ENCODE peak calls at places on chromosomes 1 and 21, in four cellular contexts. One of them, this sample, is unnamed.

GRCh38 chr1:39204441-39205081 is at the start of gene MACF1:
- DNase-seq in neuronal stem cell: no peak
- DNase-seq in kidney: no peak
- DNase-seq in thoracic aorta: peak
- DNase-seq in this sample: no peak

GRCh38 chr1:19080715-19081114 is 124.2 kb upstream of the IFFO2 start:
- DNase-seq in kidney: no peak
- DNase-seq in thoracic aorta: no peak
- DNase-seq in neuronal stem cell: no peak
- DNase-seq in this sample: no peak

GRCh38 chr1:46804027-46804889 is 5.4 kb downstream of the CYP4B1 start:
- DNase-seq in neuronal stem cell: no peak
- DNase-seq in kidney: no peak
- DNase-seq in thoracic aorta: no peak
- DNase-seq in this sample: no peak

GRCh38 chr1:108130812-108131211 is 69.3 kb downstream of the SLC25A24 start:
- DNase-seq in neuronal stem cell: no peak
- DNase-seq in thoracic aorta: no peak
- DNase-seq in kidney: no peak
- DNase-seq in this sample: no peak

GRCh38 chr1:51210055-51210454 is 26.0 kb upstream of the RNF11 start:
- DNase-seq in thoracic aorta: no peak
- DNase-seq in kidney: no peak
- DNase-seq in neuronal stem cell: no peak
- DNase-seq in this sample: no peak

GRCh38 chr1:179253286-179253972 is 24.0 kb upstream of the ABL2 start:
- DNase-seq in thoracic aorta: no peak
- DNase-seq in kidney: no peak
- DNase-seq in neuronal stem cell: no peak
- DNase-seq in this sample: no peak

GRCh38 chr1:161158316-161159016 is 834 bp upstream of the USP21 start:
- DNase-seq in thoracic aorta: no peak
- DNase-seq in kidney: no peak
- DNase-seq in neuronal stem cell: no peak
- DNase-seq in this sample: no peak

GRCh38 chr1:83999316-83999819 is 436 bp upstream of the TTLL7 start:
- DNase-seq in thoracic aorta: peak
- DNase-seq in kidney: peak
- DNase-seq in neuronal stem cell: no peak
- DNase-seq in this sample: no peak

GRCh38 chr1:163596541-163597258 is 274.9 kb downstream of the NUF2 start:
- DNase-seq in thoracic aorta: no peak
- DNase-seq in kidney: no peak
- DNase-seq in neuronal stem cell: no peak
- DNase-seq in this sample: no peak

GRCh38 chr1:26027716-26028489 is 6.3 kb downstream of the EXTL1 start:
- DNase-seq in kidney: no peak
- DNase-seq in neuronal stem cell: no peak
- DNase-seq in thoracic aorta: no peak
- DNase-seq in this sample: no peak

GRCh38 chr1:91819038-91819788 is 66.7 kb downstream of the TGFBR3 start:
- DNase-seq in kidney: no peak
- DNase-seq in neuronal stem cell: no peak
- DNase-seq in thoracic aorta: no peak
- DNase-seq in this sample: no peak

GRCh38 chr1:155961937-155962336 is 16.4 kb downstream of the ARHGEF2 start:
- DNase-seq in thoracic aorta: peak
- DNase-seq in neuronal stem cell: no peak
- DNase-seq in kidney: peak
- DNase-seq in this sample: no peak

GRCh38 chr1:159071970-159072582 is 4.5 kb downstream of the AIM2 start:
- DNase-seq in neuronal stem cell: peak
- DNase-seq in kidney: no peak
- DNase-seq in thoracic aorta: no peak
- DNase-seq in this sample: no peak

GRCh38 chr1:178688244-178688643 is 36.8 kb upstream of the RALGPS2 start:
- DNase-seq in neuronal stem cell: no peak
- DNase-seq in kidney: no peak
- DNase-seq in thoracic aorta: no peak
- DNase-seq in this sample: no peak

GRCh38 chr21:16908087-16908486 is 604.8 kb upstream of the CXADR start:
- DNase-seq in neuronal stem cell: no peak
- DNase-seq in thoracic aorta: peak
- DNase-seq in kidney: no peak
- DNase-seq in this sample: no peak

GRCh38 chr1:2408859-2409276 is 3.5 kb downstream of the PEX10 start:
- DNase-seq in kidney: no peak
- DNase-seq in neuronal stem cell: no peak
- DNase-seq in thoracic aorta: no peak
- DNase-seq in this sample: no peak

GRCh38 chr1:4084446-4084845 is 184.4 kb upstream of the C1orf174 start:
- DNase-seq in kidney: no peak
- DNase-seq in neuronal stem cell: no peak
- DNase-seq in thoracic aorta: no peak
- DNase-seq in this sample: no peak

GRCh38 chr21:37557261-37557950 is 190.8 kb downstream of the DYRK1A start:
- DNase-seq in kidney: no peak
- DNase-seq in neuronal stem cell: no peak
- DNase-seq in thoracic aorta: no peak
- DNase-seq in this sample: no peak

GRCh38 chr1:171480035-171480434 is 5.3 kb upstream of the PRRC2C start:
- DNase-seq in thoracic aorta: no peak
- DNase-seq in neuronal stem cell: no peak
- DNase-seq in kidney: no peak
- DNase-seq in this sample: no peak

GRCh38 chr1:83942914-83943313 is 56.0 kb downstream of the TTLL7 start:
- DNase-seq in thoracic aorta: no peak
- DNase-seq in neuronal stem cell: no peak
- DNase-seq in kidney: no peak
- DNase-seq in this sample: no peak

DNA sequence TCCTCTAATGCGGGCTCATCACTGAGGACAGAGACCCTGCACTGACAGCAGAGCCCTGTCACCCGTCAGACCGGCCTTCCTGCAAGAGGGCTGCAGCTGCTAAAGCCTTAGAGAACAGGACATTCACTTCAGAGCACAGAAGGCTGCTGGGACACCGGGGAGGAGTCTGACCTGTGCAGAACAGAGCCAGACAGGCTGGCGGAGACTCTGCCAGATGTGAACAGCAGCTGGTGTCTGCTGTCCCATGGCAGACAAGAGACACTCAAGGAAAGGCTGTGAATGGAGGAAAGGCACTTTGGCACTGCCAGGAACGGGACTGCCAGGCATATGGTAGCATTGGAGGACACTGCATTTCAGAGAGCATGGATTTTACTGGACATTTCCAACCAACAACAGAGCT is 21.4 kb downstream of the MRAP start:
- DNase-seq in kidney: no peak
- DNase-seq in thoracic aorta: no peak
- DNase-seq in neuronal stem cell: no peak
- DNase-seq in this sample: no peak
- H3K4me3 ChIP-seq in kidney: no peak
- H3K4me3 ChIP-seq in thoracic aorta: no peak
- H3K4me3 ChIP-seq in neuronal stem cell: no peak
- H3K4me3 ChIP-seq in this sample: no peak

DNA sequence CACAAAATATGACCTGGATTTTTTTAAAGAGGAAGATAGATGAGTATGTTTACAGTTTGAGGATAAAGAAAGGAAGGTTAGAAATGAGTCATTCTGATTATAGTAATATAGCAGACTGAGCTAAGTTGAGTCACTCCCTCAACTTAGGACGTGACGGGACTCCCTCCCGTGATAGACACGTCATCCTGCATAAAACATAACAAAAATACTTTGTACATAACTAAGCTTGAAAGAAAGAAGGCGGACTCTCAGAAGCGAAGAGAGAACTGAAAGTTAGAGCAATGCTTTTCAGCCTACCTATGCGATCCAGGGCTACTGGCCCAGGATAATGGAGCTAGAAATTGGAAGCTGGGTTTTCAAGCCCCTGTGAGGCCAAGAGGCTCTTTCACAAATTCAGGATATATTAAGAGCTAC is 53.0 kb upstream of the DESI2 start:
- DNase-seq in neuronal stem cell: no peak
- DNase-seq in kidney: no peak
- DNase-seq in thoracic aorta: peak
- DNase-seq in this sample: no peak
- H3K4me3 ChIP-seq in neuronal stem cell: no peak
- H3K4me3 ChIP-seq in kidney: no peak
- H3K4me3 ChIP-seq in thoracic aorta: peak
- H3K4me3 ChIP-seq in this sample: no peak

GRCh38 chr1:212606734-212607205 is 1.8 kb upstream of the ATF3 start:
- DNase-seq in kidney: peak
- DNase-seq in thoracic aorta: no peak
- DNase-seq in neuronal stem cell: no peak
- DNase-seq in this sample: peak
- H3K4me3 ChIP-seq in kidney: peak
- H3K4me3 ChIP-seq in thoracic aorta: peak
- H3K4me3 ChIP-seq in neuronal stem cell: peak
- H3K4me3 ChIP-seq in this sample: peak

GRCh38 chr1:201510734-201511133 is 3.8 kb upstream of the CSRP1 start:
- DNase-seq in thoracic aorta: no peak
- DNase-seq in neuronal stem cell: no peak
- DNase-seq in kidney: no peak
- DNase-seq in this sample: no peak

GRCh38 chr1:201511925-201512539 is 5.1 kb upstream of the CSRP1 start:
- DNase-seq in kidney: peak
- DNase-seq in neuronal stem cell: no peak
- DNase-seq in thoracic aorta: no peak
- DNase-seq in this sample: no peak

GRCh38 chr1:201509601-201510374 is 2.9 kb upstream of the CSRP1 start:
- DNase-seq in neuronal stem cell: no peak
- DNase-seq in kidney: no peak
- DNase-seq in thoracic aorta: no peak
- DNase-seq in this sample: no peak

GRCh38 chr1:201513498-201514243 is 6.7 kb upstream of the CSRP1 start:
- DNase-seq in kidney: no peak
- DNase-seq in neuronal stem cell: no peak
- DNase-seq in thoracic aorta: no peak
- DNase-seq in this sample: no peak

DNA sequence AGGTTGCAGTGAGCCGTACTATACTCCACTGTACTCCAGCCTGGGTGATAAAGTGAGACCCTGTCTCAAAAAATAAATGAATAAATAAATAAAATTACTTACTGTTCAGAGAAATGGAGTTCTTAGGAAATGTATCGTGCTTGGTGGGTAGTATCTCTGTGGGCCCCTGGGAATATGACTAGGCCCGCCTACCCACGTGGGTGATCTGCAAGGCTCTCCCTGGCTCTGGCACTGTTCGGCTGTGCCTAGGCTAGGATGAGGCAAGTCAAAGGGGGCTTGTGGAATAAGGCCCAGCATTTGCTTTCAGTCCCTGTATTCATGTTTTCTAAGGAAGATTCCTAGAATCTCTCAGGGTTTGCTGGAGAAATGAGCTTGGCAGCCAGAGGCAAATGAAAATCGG is 4.5 kb upstream of the CSRP1 start:
- DNase-seq in neuronal stem cell: no peak
- DNase-seq in thoracic aorta: no peak
- DNase-seq in kidney: no peak
- DNase-seq in this sample: no peak
- H3K4me3 ChIP-seq in neuronal stem cell: no peak
- H3K4me3 ChIP-seq in thoracic aorta: no peak
- H3K4me3 ChIP-seq in kidney: no peak
- H3K4me3 ChIP-seq in this sample: no peak

DNA sequence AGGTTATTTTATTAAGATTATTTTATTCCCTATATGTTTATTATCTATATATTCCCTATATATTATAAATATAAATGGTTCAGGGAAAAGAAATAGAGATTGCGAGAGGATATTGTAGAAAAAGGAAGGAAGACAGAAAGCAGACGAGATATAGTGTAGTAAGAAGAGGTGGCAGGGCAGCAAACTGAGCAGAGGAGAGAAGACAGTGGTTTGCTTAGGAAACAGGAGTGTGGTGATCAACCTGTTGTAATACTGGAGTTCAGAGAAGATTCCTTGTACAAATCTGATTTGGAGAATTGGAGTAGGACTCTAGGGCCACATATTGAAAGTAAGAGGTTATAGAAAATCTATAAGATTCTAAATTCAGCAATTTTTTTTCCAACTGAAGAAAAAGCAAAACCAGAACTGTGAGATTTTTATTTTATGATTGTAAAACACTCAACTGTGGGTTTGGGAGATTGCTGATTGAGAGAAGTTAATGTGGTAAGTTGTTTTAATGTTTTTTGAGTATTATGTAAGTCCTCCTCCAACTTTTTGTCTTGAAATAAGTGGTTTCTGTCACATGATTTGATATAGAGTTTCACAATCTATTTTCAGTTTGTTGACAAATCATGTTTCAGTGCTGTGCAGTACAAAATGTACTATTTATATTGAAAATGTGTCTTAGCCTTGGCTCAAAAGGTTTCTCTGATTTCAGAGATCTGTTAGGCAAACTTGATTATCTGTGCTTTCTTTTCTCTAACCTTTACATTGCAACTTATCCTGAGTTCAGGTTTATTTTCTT is 9.6 kb upstream of the AMY2B start:
- DNase-seq in kidney: no peak
- DNase-seq in neuronal stem cell: no peak
- DNase-seq in thoracic aorta: no peak
- DNase-seq in this sample: no peak
- H3K4me3 ChIP-seq in kidney: no peak
- H3K4me3 ChIP-seq in neuronal stem cell: no peak
- H3K4me3 ChIP-seq in thoracic aorta: peak
- H3K4me3 ChIP-seq in this sample: no peak

GRCh38 chr1:204314209-204314892 is 45.4 kb downstream of the PLEKHA6 start:
- DNase-seq in thoracic aorta: no peak
- DNase-seq in neuronal stem cell: no peak
- DNase-seq in kidney: no peak
- DNase-seq in this sample: no peak
- H3K4me3 ChIP-seq in thoracic aorta: no peak
- H3K4me3 ChIP-seq in neuronal stem cell: no peak
- H3K4me3 ChIP-seq in kidney: peak
- H3K4me3 ChIP-seq in this sample: no peak

GRCh38 chr1:150807674-150808073 is 386 bp downstream of the CTSK start:
- DNase-seq in neuronal stem cell: no peak
- DNase-seq in thoracic aorta: no peak
- DNase-seq in kidney: no peak
- DNase-seq in this sample: no peak

GRCh38 chr1:150805899-150806298 is 2.2 kb downstream of the CTSK start:
- DNase-seq in neuronal stem cell: no peak
- DNase-seq in thoracic aorta: no peak
- DNase-seq in kidney: no peak
- DNase-seq in this sample: no peak

GRCh38 chr1:150808851-150809250 is 791 bp upstream of the CTSK start:
- DNase-seq in thoracic aorta: no peak
- DNase-seq in neuronal stem cell: no peak
- DNase-seq in kidney: no peak
- DNase-seq in this sample: no peak

GRCh38 chr1:150808134-150808533 is at the start of gene CTSK:
- DNase-seq in neuronal stem cell: no peak
- DNase-seq in kidney: no peak
- DNase-seq in thoracic aorta: no peak
- DNase-seq in this sample: no peak

DNA sequence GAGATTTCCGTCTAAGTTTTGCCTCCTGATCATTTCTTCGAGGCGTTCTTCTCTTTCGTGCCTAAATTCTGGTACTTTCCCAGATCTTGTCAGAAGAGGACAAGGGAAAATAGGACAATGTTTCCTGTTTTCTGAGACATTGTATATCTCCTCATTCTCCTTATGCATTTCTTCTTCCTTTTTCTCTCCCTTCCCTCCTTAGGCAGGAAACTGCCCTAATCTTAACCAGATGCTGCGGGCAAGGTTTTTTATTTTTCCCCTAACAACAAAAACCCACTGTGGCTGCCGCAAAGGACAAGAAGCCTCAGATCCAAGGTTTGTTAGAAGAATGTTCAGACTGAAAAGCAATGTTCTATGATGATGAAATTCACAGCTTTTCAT is 813 bp downstream of the CTSK start:
- DNase-seq in neuronal stem cell: no peak
- DNase-seq in kidney: no peak
- DNase-seq in thoracic aorta: no peak
- DNase-seq in this sample: no peak
- H3K4me3 ChIP-seq in neuronal stem cell: no peak
- H3K4me3 ChIP-seq in kidney: peak
- H3K4me3 ChIP-seq in thoracic aorta: peak
- H3K4me3 ChIP-seq in this sample: no peak

This sample was measured in effector memory CD4-positive, alpha-beta T cell.